ENCODE peak calls at places on chromosome 18, in eight cellular contexts. One of them, this sample, is unnamed. For H3K4me1, the result is how much of the 10 kb centered on the place peaks cover.

GRCh38 chr18:53380063-53380639 is 844.3 kb downstream of the MBD2 start:
- DNase-seq in psoas muscle: no peak
- DNase-seq in H9: no peak
- DNase-seq in GM23248: peak
- DNase-seq in tibial nerve: no peak
- DNase-seq in HCT116: peak
- DNase-seq in uterus: no peak
- DNase-seq in upper lobe of right lung: no peak
- DNase-seq in this sample: no peak

GRCh38 chr18:48813833-48814489 is 136.8 kb downstream of the SMAD7 start:
- DNase-seq in H9: peak
- DNase-seq in GM23248: no peak
- DNase-seq in psoas muscle: peak
- DNase-seq in HCT116: no peak
- DNase-seq in uterus: peak
- DNase-seq in upper lobe of right lung: peak
- DNase-seq in tibial nerve: no peak
- DNase-seq in this sample: peak

GRCh38 chr18:70454705-70455322 is 166.0 kb downstream of the SOCS6 start:
- DNase-seq in HCT116: peak
- DNase-seq in upper lobe of right lung: no peak
- DNase-seq in uterus: peak
- DNase-seq in H9: no peak
- DNase-seq in GM23248: peak
- DNase-seq in tibial nerve: no peak
- DNase-seq in psoas muscle: no peak
- DNase-seq in this sample: no peak

GRCh38 chr18:51275712-51276473 is 78.4 kb upstream of the MEX3C start:
- DNase-seq in psoas muscle: no peak
- DNase-seq in upper lobe of right lung: no peak
- DNase-seq in uterus: no peak
- DNase-seq in HCT116: no peak
- DNase-seq in tibial nerve: no peak
- DNase-seq in H9: no peak
- DNase-seq in GM23248: peak
- DNase-seq in this sample: no peak

GRCh38 chr18:1104265-1104792 is 199.7 kb downstream of the ADCYAP1 start:
- DNase-seq in HCT116: no peak
- DNase-seq in psoas muscle: no peak
- DNase-seq in GM23248: peak
- DNase-seq in upper lobe of right lung: no peak
- DNase-seq in tibial nerve: no peak
- DNase-seq in H9: no peak
- DNase-seq in uterus: no peak
- DNase-seq in this sample: no peak

GRCh38 chr18:77255426-77256105 is 5.9 kb downstream of the GALR1 start:
- DNase-seq in GM23248: no peak
- DNase-seq in HCT116: no peak
- DNase-seq in upper lobe of right lung: no peak
- DNase-seq in H9: no peak
- DNase-seq in tibial nerve: no peak
- DNase-seq in psoas muscle: no peak
- DNase-seq in uterus: no peak
- DNase-seq in this sample: no peak

GRCh38 chr18:63208676-63209075 is 110.9 kb downstream of the BCL2 start:
- DNase-seq in upper lobe of right lung: no peak
- DNase-seq in GM23248: no peak
- DNase-seq in uterus: no peak
- DNase-seq in tibial nerve: no peak
- DNase-seq in HCT116: no peak
- DNase-seq in psoas muscle: no peak
- DNase-seq in H9: no peak
- DNase-seq in this sample: no peak

GRCh38 chr18:76979111-76979751 is 153.4 kb downstream of the MBP start:
- DNase-seq in uterus: no peak
- DNase-seq in upper lobe of right lung: no peak
- DNase-seq in HCT116: no peak
- DNase-seq in H9: no peak
- DNase-seq in psoas muscle: no peak
- DNase-seq in tibial nerve: no peak
- DNase-seq in GM23248: no peak
- DNase-seq in this sample: no peak

GRCh38 chr18:60027397-60027796 is 127.6 kb downstream of the PMAIP1 start:
- DNase-seq in psoas muscle: no peak
- DNase-seq in H9: no peak
- DNase-seq in tibial nerve: no peak
- DNase-seq in uterus: no peak
- DNase-seq in upper lobe of right lung: no peak
- DNase-seq in GM23248: no peak
- DNase-seq in HCT116: no peak
- DNase-seq in this sample: no peak

GRCh38 chr18:63578357-63578958 is 8.7 kb upstream of the SERPINB13 start:
- DNase-seq in upper lobe of right lung: no peak
- DNase-seq in H9: peak
- DNase-seq in HCT116: peak
- DNase-seq in tibial nerve: no peak
- DNase-seq in GM23248: peak
- DNase-seq in uterus: peak
- DNase-seq in psoas muscle: no peak
- DNase-seq in this sample: no peak

GRCh38 chr18:74353169-74353775 is 37.6 kb downstream of the C18orf63 start:
- DNase-seq in H9: peak
- DNase-seq in tibial nerve: peak
- DNase-seq in uterus: peak
- DNase-seq in upper lobe of right lung: no peak
- DNase-seq in psoas muscle: no peak
- DNase-seq in HCT116: peak
- DNase-seq in GM23248: peak
- DNase-seq in this sample: no peak

GRCh38 chr18:72261562-72261961 is 282.6 kb downstream of the CBLN2 start:
- DNase-seq in HCT116: no peak
- DNase-seq in uterus: no peak
- DNase-seq in psoas muscle: no peak
- DNase-seq in GM23248: no peak
- DNase-seq in upper lobe of right lung: no peak
- DNase-seq in tibial nerve: no peak
- DNase-seq in H9: no peak
- DNase-seq in this sample: no peak

GRCh38 chr18:70021498-70021897 is 73.8 kb upstream of the CD226 start:
- DNase-seq in psoas muscle: no peak
- DNase-seq in upper lobe of right lung: no peak
- DNase-seq in uterus: no peak
- DNase-seq in HCT116: no peak
- DNase-seq in tibial nerve: no peak
- DNase-seq in H9: no peak
- DNase-seq in GM23248: no peak
- DNase-seq in this sample: no peak

GRCh38 chr18:48757906-48758305 is 192.9 kb downstream of the SMAD7 start:
- DNase-seq in HCT116: no peak
- DNase-seq in uterus: no peak
- DNase-seq in upper lobe of right lung: no peak
- DNase-seq in tibial nerve: no peak
- DNase-seq in H9: no peak
- DNase-seq in GM23248: no peak
- DNase-seq in psoas muscle: no peak
- DNase-seq in this sample: no peak

GRCh38 chr18:71426441-71426840 is 1117.7 kb downstream of the CBLN2 start:
- DNase-seq in HCT116: no peak
- DNase-seq in uterus: no peak
- DNase-seq in tibial nerve: no peak
- DNase-seq in upper lobe of right lung: no peak
- DNase-seq in psoas muscle: no peak
- DNase-seq in GM23248: no peak
- DNase-seq in H9: no peak
- DNase-seq in this sample: no peak

GRCh38 chr18:7878265-7879173 is 311.4 kb downstream of the PTPRM start:
- DNase-seq in psoas muscle: no peak
- DNase-seq in HCT116: no peak
- DNase-seq in H9: no peak
- DNase-seq in upper lobe of right lung: no peak
- DNase-seq in uterus: no peak
- DNase-seq in tibial nerve: no peak
- DNase-seq in GM23248: no peak
- DNase-seq in this sample: no peak

GRCh38 chr18:50861617-50862016 is 17.3 kb upstream of the ME2 start:
- DNase-seq in tibial nerve: no peak
- DNase-seq in HCT116: no peak
- DNase-seq in psoas muscle: no peak
- DNase-seq in GM23248: no peak
- DNase-seq in upper lobe of right lung: no peak
- DNase-seq in uterus: no peak
- DNase-seq in H9: no peak
- DNase-seq in this sample: no peak

GRCh38 chr18:67794512-67794911 is 278.0 kb upstream of the DSEL start:
- DNase-seq in uterus: no peak
- DNase-seq in GM23248: peak
- DNase-seq in psoas muscle: no peak
- DNase-seq in H9: no peak
- DNase-seq in tibial nerve: no peak
- DNase-seq in HCT116: no peak
- DNase-seq in upper lobe of right lung: no peak
- DNase-seq in this sample: no peak

GRCh38 chr18:49212819-49213218 is 247.6 kb downstream of the DYM start:
- DNase-seq in uterus: no peak
- DNase-seq in HCT116: no peak
- DNase-seq in tibial nerve: no peak
- DNase-seq in H9: no peak
- DNase-seq in psoas muscle: no peak
- DNase-seq in upper lobe of right lung: no peak
- DNase-seq in GM23248: peak
- DNase-seq in this sample: no peak

GRCh38 chr18:50281295-50281971 is at the start of gene MBD1:
- DNase-seq in psoas muscle: peak
- DNase-seq in GM23248: peak
- DNase-seq in H9: peak
- DNase-seq in tibial nerve: peak
- DNase-seq in uterus: peak
- DNase-seq in HCT116: peak
- DNase-seq in upper lobe of right lung: peak
- DNase-seq in this sample: peak

DNA sequence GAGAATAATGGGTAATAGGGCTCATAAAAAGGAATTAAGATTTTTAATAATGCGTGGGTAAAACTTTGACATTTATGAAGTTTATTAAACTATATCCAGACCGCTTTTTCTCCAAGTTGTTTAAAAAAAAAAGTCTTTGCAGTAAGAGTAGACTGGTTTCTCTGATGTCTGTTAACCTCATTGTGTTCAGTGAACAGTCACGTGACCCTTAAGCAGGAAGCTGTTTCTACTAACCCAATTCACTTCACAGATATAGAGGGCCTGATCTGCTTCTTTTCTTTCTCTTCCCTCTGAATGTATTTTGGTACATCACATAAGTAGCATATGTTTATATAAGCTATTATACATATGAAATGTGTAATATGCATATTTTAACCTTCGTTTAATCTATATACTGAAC is 1011.3 kb upstream of the CELF4 start:
- DNase-seq in tibial nerve: no peak
- DNase-seq in uterus: no peak
- DNase-seq in HCT116: no peak
- DNase-seq in psoas muscle: no peak
- DNase-seq in GM23248: no peak
- DNase-seq in H9: no peak
- DNase-seq in upper lobe of right lung: no peak
- DNase-seq in this sample: no peak
- H3K4me1 ChIP-seq in tibial nerve: under half
- H3K4me1 ChIP-seq in uterus: under half
- H3K4me1 ChIP-seq in HCT116: under half
- H3K4me1 ChIP-seq in psoas muscle: under half
- H3K4me1 ChIP-seq in GM23248: under half
- H3K4me1 ChIP-seq in H9: under half
- H3K4me1 ChIP-seq in upper lobe of right lung: under half
- H3K4me1 ChIP-seq in this sample: under half

DNA sequence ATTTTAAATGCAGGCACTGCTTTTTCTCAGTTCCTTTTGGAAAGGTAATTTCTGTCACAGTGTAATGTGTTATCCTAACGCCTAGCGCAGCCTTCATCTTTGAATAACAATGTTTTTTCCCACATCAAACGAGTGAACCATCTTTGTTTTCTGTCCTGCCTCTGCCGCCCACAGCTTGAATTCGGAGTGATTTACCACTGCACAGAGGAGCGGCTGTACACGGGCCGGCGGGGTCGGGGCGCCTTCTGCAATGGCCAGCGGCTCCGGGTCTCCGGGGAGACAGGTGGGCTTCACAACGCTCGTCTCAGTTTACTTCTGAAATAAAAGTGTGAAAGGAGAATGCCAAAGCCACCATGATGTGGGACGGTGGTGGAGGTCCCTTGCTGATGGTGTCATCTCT is 32.8 kb downstream of the IMPA2 start:
- DNase-seq in H9: no peak
- DNase-seq in uterus: no peak
- DNase-seq in tibial nerve: no peak
- DNase-seq in HCT116: no peak
- DNase-seq in GM23248: no peak
- DNase-seq in psoas muscle: no peak
- DNase-seq in upper lobe of right lung: no peak
- DNase-seq in this sample: no peak
- H3K4me1 ChIP-seq in H9: under half
- H3K4me1 ChIP-seq in uterus: under half
- H3K4me1 ChIP-seq in tibial nerve: half or more
- H3K4me1 ChIP-seq in HCT116: under half
- H3K4me1 ChIP-seq in GM23248: under half
- H3K4me1 ChIP-seq in psoas muscle: under half
- H3K4me1 ChIP-seq in upper lobe of right lung: under half
- H3K4me1 ChIP-seq in this sample: under half

GRCh38 chr18:23578067-23578705 is 8.1 kb downstream of the NPC1 start:
- DNase-seq in HCT116: no peak
- DNase-seq in upper lobe of right lung: no peak
- DNase-seq in uterus: no peak
- DNase-seq in psoas muscle: no peak
- DNase-seq in tibial nerve: no peak
- DNase-seq in H9: no peak
- DNase-seq in GM23248: no peak
- DNase-seq in this sample: no peak
- H3K4me1 ChIP-seq in HCT116: under half
- H3K4me1 ChIP-seq in upper lobe of right lung: under half
- H3K4me1 ChIP-seq in uterus: under half
- H3K4me1 ChIP-seq in psoas muscle: under half
- H3K4me1 ChIP-seq in tibial nerve: half or more
- H3K4me1 ChIP-seq in H9: under half
- H3K4me1 ChIP-seq in GM23248: half or more
- H3K4me1 ChIP-seq in this sample: under half

GRCh38 chr18:58264846-58265245 is 220.8 kb downstream of the NEDD4L start:
- DNase-seq in HCT116: no peak
- DNase-seq in H9: no peak
- DNase-seq in GM23248: no peak
- DNase-seq in upper lobe of right lung: no peak
- DNase-seq in tibial nerve: no peak
- DNase-seq in psoas muscle: no peak
- DNase-seq in uterus: no peak
- DNase-seq in this sample: no peak
- H3K4me1 ChIP-seq in HCT116: half or more
- H3K4me1 ChIP-seq in H9: under half
- H3K4me1 ChIP-seq in GM23248: under half
- H3K4me1 ChIP-seq in upper lobe of right lung: under half
- H3K4me1 ChIP-seq in tibial nerve: under half
- H3K4me1 ChIP-seq in psoas muscle: half or more
- H3K4me1 ChIP-seq in uterus: under half
- H3K4me1 ChIP-seq in this sample: half or more

This sample was measured in RWPE2.